ENCODE peak calls at places on chromosome 21, in nine cellular contexts. L, K, Z, W, C, G, X, N and F are unnamed samples.
A peak's percentile ranks its signal among the peaks of the same experiment; 100 is the strongest.

GRCh38 chr21:37475186-37475868 is 108.8 kb downstream of the DYRK1A start:
- DNase-seq in W (no peak), N (no peak), L (no peak), Z (no peak), K (no peak), X (no peak), C (no peak), G (no peak), F (no peak)

GRCh38 chr21:30329203-30329868 is 8.2 kb downstream of the KRTAP27-1 start:
- DNase-seq in K (no peak), L (no peak), X (no peak), G (no peak), Z (no peak), W (no peak), N (no peak), C (no peak), F (no peak)

GRCh38 chr21:37257526-37257966 is 9.6 kb downstream of the VPS26C start:
- DNase-seq in N (peak; percentile 53), L (no peak), C (no peak), Z (no peak), W (peak; percentile 67), X (peak; percentile 21), G (peak; percentile 10), K (no peak), F (peak; percentile 60)

GRCh38 chr21:33661146-33661545 is 18.8 kb downstream of the ITSN1 start:
- DNase-seq in Z (no peak), N (no peak), W (no peak), X (no peak), G (peak; percentile 6), K (no peak), C (no peak), L (no peak), F (no peak)

GRCh38 chr21:42107177-42107880 is 36.2 kb downstream of the UMODL1 start:
- DNase-seq in L (no peak), N (no peak), X (no peak), G (no peak), K (no peak), C (no peak), Z (no peak), W (no peak), F (no peak)

GRCh38 chr21:45726438-45726837 is 82.9 kb downstream of the PCBP3 start:
- DNase-seq in X (no peak), N (no peak), K (no peak), W (no peak), G (no peak), L (no peak), Z (no peak), C (no peak), F (no peak)

GRCh38 chr21:16488042-16488441 is 758.3 kb downstream of the USP25 start:
- DNase-seq in X (no peak), N (no peak), W (no peak), G (no peak), L (no peak), Z (no peak), C (no peak), K (no peak), F (no peak)

GRCh38 chr21:36465481-36465880 is 14.4 kb downstream of the CLDN14 start:
- DNase-seq in K (no peak), G (no peak), L (no peak), C (no peak), X (no peak), W (no peak), Z (no peak), N (no peak), F (no peak)

GRCh38 chr21:31781737-31782136 is 49.8 kb upstream of the SCAF4 start:
- DNase-seq in X (peak; percentile 39), C (peak; percentile 67), G (peak; percentile 50), W (peak; percentile 9), N (peak; percentile 62), Z (no peak), K (no peak), L (peak; percentile 55), F (no peak)

GRCh38 chr21:21196087-21196486 is 197.9 kb downstream of the NCAM2 start:
- DNase-seq in X (no peak), C (no peak), N (no peak), K (no peak), G (no peak), W (no peak), Z (no peak), L (peak; percentile 18), F (no peak)

GRCh38 chr21:45330851-45331261 is 43.2 kb upstream of the POFUT2 start:
- DNase-seq in X (no peak), N (peak; percentile 22), C (peak; percentile 54), L (no peak), K (no peak), G (no peak), W (no peak), Z (no peak), F (no peak)

GRCh38 chr21:37266515-37267221 is 466 bp downstream of the VPS26C start:
- DNase-seq in W (peak; percentile 69), C (no peak), N (peak; percentile 69), X (no peak), G (no peak), Z (no peak), K (no peak), L (peak; percentile 41), F (peak; percentile 63)

GRCh38 chr21:14435423-14435822 is 52.5 kb upstream of the HSPA13 start:
- DNase-seq in L (no peak), C (no peak), G (no peak), Z (no peak), N (no peak), W (no peak), K (no peak), X (no peak), F (no peak)

GRCh38 chr21:42460391-42461184 is 35.4 kb downstream of the RSPH1 start:
- DNase-seq in L (no peak), W (peak; percentile 73), Z (no peak), G (no peak), N (no peak), C (peak; percentile 30), X (no peak), K (no peak), F (no peak)

GRCh38 chr21:41856572-41856971 is 22.6 kb downstream of the PRDM15 start:
- DNase-seq in K (no peak), X (no peak), L (no peak), G (no peak), Z (no peak), N (no peak), W (no peak), C (no peak), F (no peak)

GRCh38 chr21:45537111-45537745 is 5.0 kb downstream of the SLC19A1 start:
- DNase-seq in N (peak; percentile 34), Z (no peak), G (no peak), K (no peak), X (no peak), C (peak; percentile 50), L (no peak), W (no peak), F (peak; percentile 1)

GRCh38 chr21:28827422-28827821 is 165.3 kb downstream of the LTN1 start:
- DNase-seq in C (no peak), W (no peak), N (no peak), X (no peak), L (no peak), G (no peak), K (no peak), Z (no peak), F (no peak)